ENCODE peak calls at places on chromosome 13, in nine cellular contexts. I is NCI-H1105 treated with DMSO at 0.1 percent for 48 hours; A is activated naive CD4-positive, alpha-beta T cell; L is type B pancreatic cell; C is ovary; D is left ventricle myocardium inferior; Y is fibroblast of the aortic adventitia; Z is upper lobe of right lung; B is NCI-H1092. N is an unnamed sample.

GRCh38 chr13:76512676-76513277 is 373.4 kb downstream of the KCTD12 start:
- DNase-seq in I (no peak), A (no peak), L (no peak), C (no peak), D (no peak), Y (peak), Z (no peak), B (peak), N (no peak)

GRCh38 chr13:21218351-21219043 is 42.0 kb downstream of the MRPL57 start:
- DNase-seq in I (no peak), A (no peak), L (no peak), C (no peak), D (no peak), Y (no peak), Z (no peak), B (no peak), N (no peak)

GRCh38 chr13:111937763-111938375 is 129.1 kb upstream of the SOX1 start:
- DNase-seq in I (peak), A (no peak), L (peak), C (no peak), D (no peak), Y (no peak), Z (peak), B (no peak), N (no peak)

GRCh38 chr13:44710576-44710975 is 134.4 kb upstream of the TSC22D1 start:
- DNase-seq in I (no peak), A (no peak), L (no peak), C (no peak), D (no peak), Y (peak), Z (no peak), B (no peak), N (no peak)

GRCh38 chr13:100547805-100548204 is 40.8 kb downstream of the GGACT start:
- DNase-seq in I (peak), A (no peak), L (no peak), C (no peak), D (no peak), Y (peak), Z (no peak), B (no peak), N (peak)

GRCh38 chr13:41286370-41286769 is 23.0 kb upstream of the MTRF1 start:
- DNase-seq in I (no peak), A (no peak), L (no peak), C (no peak), D (no peak), Y (no peak), Z (no peak), B (no peak), N (no peak)

GRCh38 chr13:38223093-38223492 is 126.6 kb upstream of the UFM1 start:
- DNase-seq in I (peak), A (no peak), L (no peak), C (no peak), D (no peak), Y (peak), Z (no peak), B (no peak), N (no peak)

GRCh38 chr13:23322353-23323336 is 110.9 kb downstream of the SACS start:
- DNase-seq in I (peak), A (no peak), L (no peak), C (no peak), D (no peak), Y (no peak), Z (no peak), B (no peak), N (no peak)

GRCh38 chr13:99315186-99315585 is 8.0 kb upstream of the GPR183 start:
- DNase-seq in I (no peak), A (no peak), L (no peak), C (no peak), D (no peak), Y (no peak), Z (no peak), B (no peak), N (no peak)

GRCh38 chr13:23956106-23956505 is 58.8 kb upstream of the C1QTNF9B start:
- DNase-seq in I (no peak), A (no peak), L (no peak), C (no peak), D (no peak), Y (peak), Z (no peak), B (no peak), N (no peak)

GRCh38 chr13:67299072-67299635 is 69.0 kb upstream of the PCDH9 start:
- DNase-seq in I (no peak), A (no peak), L (no peak), C (no peak), D (no peak), Y (peak), Z (no peak), B (no peak), N (no peak)

GRCh38 chr13:76936736-76937135 is 11.6 kb upstream of the ACOD1 start:
- DNase-seq in I (no peak), A (no peak), L (no peak), C (no peak), D (no peak), Y (peak), Z (no peak), B (no peak), N (no peak)

GRCh38 chr13:40980466-40980865 is 38.6 kb downstream of the ELF1 start:
- DNase-seq in I (no peak), A (no peak), L (no peak), C (no peak), D (no peak), Y (no peak), Z (no peak), B (no peak), N (no peak)

GRCh38 chr13:46555722-46556121 is 2.8 kb downstream of the LRCH1 start:
- DNase-seq in I (no peak), A (no peak), L (no peak), C (no peak), D (no peak), Y (no peak), Z (no peak), B (no peak), N (no peak)

GRCh38 chr13:112855859-112856258 is 113.2 kb upstream of the MCF2L start:
- DNase-seq in I (no peak), A (no peak), L (no peak), C (no peak), D (no peak), Y (no peak), Z (peak), B (no peak), N (no peak)

GRCh38 chr13:59274958-59275727 is 888.6 kb downstream of the DIAPH3 start:
- DNase-seq in I (no peak), A (no peak), L (no peak), C (no peak), D (no peak), Y (no peak), Z (no peak), B (no peak), N (no peak)

GRCh38 chr13:79589605-79590511 is 108.9 kb downstream of the NDFIP2 start:
- DNase-seq in I (peak), A (no peak), L (no peak), C (no peak), D (no peak), Y (peak), Z (no peak), B (no peak), N (no peak)

GRCh38 chr13:27808866-27809546 is 16.7 kb downstream of the GSX1 start:
- DNase-seq in I (no peak), A (no peak), L (no peak), C (no peak), D (no peak), Y (no peak), Z (no peak), B (no peak), N (no peak)

GRCh38 chr13:24505256-24505655 is 7.3 kb downstream of the PARP4 start:
- DNase-seq in I (no peak), A (no peak), L (no peak), C (no peak), D (no peak), Y (no peak), Z (no peak), B (no peak), N (no peak)

GRCh38 chr13:24742986-24743385 is 21.0 kb upstream of the RNF17 start:
- DNase-seq in I (no peak), A (no peak), L (no peak), C (no peak), D (no peak), Y (no peak), Z (no peak), B (no peak), N (no peak)

GRCh38 chr13:93686399-93686798 is 459.8 kb downstream of the GPC6 start:
- DNase-seq in I (no peak), A (no peak), L (no peak), C (no peak), D (no peak), Y (no peak), Z (no peak), B (no peak), N (no peak)

GRCh38 chr13:105220886-105221285 is 1314.6 kb downstream of the EFNB2 start:
- DNase-seq in I (no peak), A (no peak), L (no peak), C (no peak), D (no peak), Y (no peak), Z (no peak), B (no peak), N (no peak)

GRCh38 chr13:42883142-42883541 is 101.8 kb downstream of the FAM216B start:
- DNase-seq in I (no peak), A (no peak), L (no peak), C (no peak), D (no peak), Y (no peak), Z (no peak), B (no peak), N (no peak)